ENCODE peak calls at places on chromosomes 4 and X, in ten cellular contexts. One of them, this sample, is unnamed.

GRCh38 chrX:51893931-51894696 is 691 bp downstream of the MAGED1 start:
- DNase-seq in dorsolateral prefrontal cortex: no peak
- DNase-seq in heart right ventricle: no peak
- DNase-seq in heart left ventricle: no peak
- DNase-seq in HFF-Myc: no peak
- DNase-seq in kidney epithelial cell: no peak
- DNase-seq in foreskin fibroblast: peak
- DNase-seq in AG09309: no peak
- DNase-seq in cardiac muscle cell: peak
- DNase-seq in left ventricle myocardium inferior: no peak
- DNase-seq in this sample: no peak

GRCh38 chr4:11843340-11843739 is 414.6 kb upstream of the HS3ST1 start:
- DNase-seq in dorsolateral prefrontal cortex: no peak
- DNase-seq in heart right ventricle: no peak
- DNase-seq in heart left ventricle: no peak
- DNase-seq in HFF-Myc: no peak
- DNase-seq in kidney epithelial cell: no peak
- DNase-seq in foreskin fibroblast: no peak
- DNase-seq in AG09309: no peak
- DNase-seq in cardiac muscle cell: no peak
- DNase-seq in left ventricle myocardium inferior: no peak
- DNase-seq in this sample: no peak

GRCh38 chr4:113952452-113953029 is 26.9 kb downstream of the ARSJ start:
- DNase-seq in dorsolateral prefrontal cortex: no peak
- DNase-seq in heart right ventricle: no peak
- DNase-seq in heart left ventricle: no peak
- DNase-seq in HFF-Myc: no peak
- DNase-seq in kidney epithelial cell: no peak
- DNase-seq in foreskin fibroblast: peak
- DNase-seq in AG09309: no peak
- DNase-seq in cardiac muscle cell: peak
- DNase-seq in left ventricle myocardium inferior: no peak
- DNase-seq in this sample: no peak

GRCh38 chrX:30308263-30309138 is 689 bp downstream of the NR0B1 start:
- DNase-seq in dorsolateral prefrontal cortex: no peak
- DNase-seq in heart right ventricle: no peak
- DNase-seq in heart left ventricle: no peak
- DNase-seq in HFF-Myc: no peak
- DNase-seq in kidney epithelial cell: no peak
- DNase-seq in foreskin fibroblast: peak
- DNase-seq in AG09309: no peak
- DNase-seq in cardiac muscle cell: peak
- DNase-seq in left ventricle myocardium inferior: no peak
- DNase-seq in this sample: no peak

GRCh38 chr4:8835521-8836365 is 35.9 kb downstream of the HMX1 start:
- DNase-seq in dorsolateral prefrontal cortex: peak
- DNase-seq in heart right ventricle: no peak
- DNase-seq in heart left ventricle: peak
- DNase-seq in HFF-Myc: no peak
- DNase-seq in kidney epithelial cell: no peak
- DNase-seq in foreskin fibroblast: no peak
- DNase-seq in AG09309: no peak
- DNase-seq in cardiac muscle cell: no peak
- DNase-seq in left ventricle myocardium inferior: no peak
- DNase-seq in this sample: no peak

GRCh38 chrX:18041656-18042055 is 179.0 kb downstream of the BEND2 start:
- DNase-seq in dorsolateral prefrontal cortex: no peak
- DNase-seq in heart right ventricle: no peak
- DNase-seq in heart left ventricle: no peak
- DNase-seq in HFF-Myc: no peak
- DNase-seq in kidney epithelial cell: no peak
- DNase-seq in foreskin fibroblast: no peak
- DNase-seq in AG09309: no peak
- DNase-seq in cardiac muscle cell: no peak
- DNase-seq in left ventricle myocardium inferior: no peak
- DNase-seq in this sample: no peak

GRCh38 chr4:169557061-169557636 is 55.2 kb downstream of the NEK1 start:
- DNase-seq in dorsolateral prefrontal cortex: no peak
- DNase-seq in heart right ventricle: no peak
- DNase-seq in heart left ventricle: no peak
- DNase-seq in HFF-Myc: no peak
- DNase-seq in kidney epithelial cell: peak
- DNase-seq in foreskin fibroblast: no peak
- DNase-seq in AG09309: no peak
- DNase-seq in cardiac muscle cell: no peak
- DNase-seq in left ventricle myocardium inferior: no peak
- DNase-seq in this sample: peak

GRCh38 chr4:82900016-82900334 is 560 bp upstream of the THAP9 start:
- DNase-seq in dorsolateral prefrontal cortex: no peak
- DNase-seq in heart right ventricle: no peak
- DNase-seq in heart left ventricle: no peak
- DNase-seq in HFF-Myc: no peak
- DNase-seq in kidney epithelial cell: no peak
- DNase-seq in foreskin fibroblast: no peak
- DNase-seq in AG09309: no peak
- DNase-seq in cardiac muscle cell: no peak
- DNase-seq in left ventricle myocardium inferior: no peak
- DNase-seq in this sample: peak

GRCh38 chr4:158949094-158949493 is 153.8 kb upstream of the RAPGEF2 start:
- DNase-seq in dorsolateral prefrontal cortex: no peak
- DNase-seq in heart right ventricle: no peak
- DNase-seq in heart left ventricle: no peak
- DNase-seq in HFF-Myc: no peak
- DNase-seq in kidney epithelial cell: no peak
- DNase-seq in foreskin fibroblast: peak
- DNase-seq in AG09309: no peak
- DNase-seq in cardiac muscle cell: peak
- DNase-seq in left ventricle myocardium inferior: no peak
- DNase-seq in this sample: no peak

GRCh38 chr4:46994007-46994405 is 625 bp upstream of the GABRA4 start:
- DNase-seq in dorsolateral prefrontal cortex: peak
- DNase-seq in heart right ventricle: peak
- DNase-seq in heart left ventricle: peak
- DNase-seq in HFF-Myc: no peak
- DNase-seq in kidney epithelial cell: no peak
- DNase-seq in foreskin fibroblast: peak
- DNase-seq in AG09309: no peak
- DNase-seq in cardiac muscle cell: no peak
- DNase-seq in left ventricle myocardium inferior: no peak
- DNase-seq in this sample: no peak

GRCh38 chr4:28360681-28361080 is 1500.0 kb downstream of the STIM2 start:
- DNase-seq in dorsolateral prefrontal cortex: no peak
- DNase-seq in heart right ventricle: no peak
- DNase-seq in heart left ventricle: no peak
- DNase-seq in HFF-Myc: no peak
- DNase-seq in kidney epithelial cell: no peak
- DNase-seq in foreskin fibroblast: no peak
- DNase-seq in AG09309: no peak
- DNase-seq in cardiac muscle cell: no peak
- DNase-seq in left ventricle myocardium inferior: no peak
- DNase-seq in this sample: no peak

GRCh38 chr4:144831971-144832370 is 186.0 kb downstream of the HHIP start:
- DNase-seq in dorsolateral prefrontal cortex: no peak
- DNase-seq in heart right ventricle: no peak
- DNase-seq in heart left ventricle: no peak
- DNase-seq in HFF-Myc: no peak
- DNase-seq in kidney epithelial cell: no peak
- DNase-seq in foreskin fibroblast: no peak
- DNase-seq in AG09309: no peak
- DNase-seq in cardiac muscle cell: peak
- DNase-seq in left ventricle myocardium inferior: no peak
- DNase-seq in this sample: peak

GRCh38 chrX:52425710-52426245 is 57.0 kb downstream of the XAGE2 start:
- DNase-seq in dorsolateral prefrontal cortex: no peak
- DNase-seq in heart right ventricle: no peak
- DNase-seq in heart left ventricle: no peak
- DNase-seq in HFF-Myc: no peak
- DNase-seq in kidney epithelial cell: no peak
- DNase-seq in foreskin fibroblast: peak
- DNase-seq in AG09309: peak
- DNase-seq in cardiac muscle cell: peak
- DNase-seq in left ventricle myocardium inferior: no peak
- DNase-seq in this sample: no peak

GRCh38 chrX:101117701-101118100 is 19.7 kb downstream of the CENPI start:
- DNase-seq in dorsolateral prefrontal cortex: no peak
- DNase-seq in heart right ventricle: no peak
- DNase-seq in heart left ventricle: no peak
- DNase-seq in HFF-Myc: no peak
- DNase-seq in kidney epithelial cell: no peak
- DNase-seq in foreskin fibroblast: peak
- DNase-seq in AG09309: no peak
- DNase-seq in cardiac muscle cell: peak
- DNase-seq in left ventricle myocardium inferior: no peak
- DNase-seq in this sample: no peak

GRCh38 chr4:128249787-128250668 is 37.6 kb downstream of the PGRMC2 start:
- DNase-seq in dorsolateral prefrontal cortex: no peak
- DNase-seq in heart right ventricle: no peak
- DNase-seq in heart left ventricle: no peak
- DNase-seq in HFF-Myc: no peak
- DNase-seq in kidney epithelial cell: no peak
- DNase-seq in foreskin fibroblast: no peak
- DNase-seq in AG09309: no peak
- DNase-seq in cardiac muscle cell: no peak
- DNase-seq in left ventricle myocardium inferior: no peak
- DNase-seq in this sample: no peak

GRCh38 chr4:54067163-54067562 is 2.8 kb upstream of the CHIC2 start:
- DNase-seq in dorsolateral prefrontal cortex: no peak
- DNase-seq in heart right ventricle: peak
- DNase-seq in heart left ventricle: no peak
- DNase-seq in HFF-Myc: no peak
- DNase-seq in kidney epithelial cell: peak
- DNase-seq in foreskin fibroblast: peak
- DNase-seq in AG09309: no peak
- DNase-seq in cardiac muscle cell: peak
- DNase-seq in left ventricle myocardium inferior: peak
- DNase-seq in this sample: no peak

GRCh38 chr4:168183717-168184571 is 91.6 kb downstream of the ANXA10 start:
- DNase-seq in dorsolateral prefrontal cortex: no peak
- DNase-seq in heart right ventricle: no peak
- DNase-seq in heart left ventricle: no peak
- DNase-seq in HFF-Myc: peak
- DNase-seq in kidney epithelial cell: no peak
- DNase-seq in foreskin fibroblast: peak
- DNase-seq in AG09309: peak
- DNase-seq in cardiac muscle cell: peak
- DNase-seq in left ventricle myocardium inferior: no peak
- DNase-seq in this sample: peak

GRCh38 chrX:106039920-106040319 is 1.4 kb upstream of the SERPINA7 start:
- DNase-seq in dorsolateral prefrontal cortex: no peak
- DNase-seq in heart right ventricle: no peak
- DNase-seq in heart left ventricle: no peak
- DNase-seq in HFF-Myc: no peak
- DNase-seq in kidney epithelial cell: no peak
- DNase-seq in foreskin fibroblast: peak
- DNase-seq in AG09309: no peak
- DNase-seq in cardiac muscle cell: peak
- DNase-seq in left ventricle myocardium inferior: no peak
- DNase-seq in this sample: peak

GRCh38 chr4:116829187-116829586 is 256.2 kb downstream of the TRAM1L1 start:
- DNase-seq in dorsolateral prefrontal cortex: no peak
- DNase-seq in heart right ventricle: no peak
- DNase-seq in heart left ventricle: no peak
- DNase-seq in HFF-Myc: no peak
- DNase-seq in kidney epithelial cell: no peak
- DNase-seq in foreskin fibroblast: no peak
- DNase-seq in AG09309: no peak
- DNase-seq in cardiac muscle cell: no peak
- DNase-seq in left ventricle myocardium inferior: no peak
- DNase-seq in this sample: no peak
- H3K4me3 ChIP-seq in dorsolateral prefrontal cortex: no peak
- H3K4me3 ChIP-seq in heart right ventricle: no peak
- H3K4me3 ChIP-seq in heart left ventricle: no peak
- H3K4me3 ChIP-seq in HFF-Myc: no peak
- H3K4me3 ChIP-seq in kidney epithelial cell: no peak
- H3K4me3 ChIP-seq in foreskin fibroblast: no peak
- H3K4me3 ChIP-seq in AG09309: no peak
- H3K4me3 ChIP-seq in cardiac muscle cell: no peak
- H3K4me3 ChIP-seq in left ventricle myocardium inferior: no peak
- H3K4me3 ChIP-seq in this sample: no peak

GRCh38 chrX:104647084-104647483 is 81.1 kb downstream of the IL1RAPL2 start:
- DNase-seq in dorsolateral prefrontal cortex: no peak
- DNase-seq in heart right ventricle: no peak
- DNase-seq in heart left ventricle: no peak
- DNase-seq in HFF-Myc: no peak
- DNase-seq in kidney epithelial cell: no peak
- DNase-seq in foreskin fibroblast: no peak
- DNase-seq in AG09309: no peak
- DNase-seq in cardiac muscle cell: no peak
- DNase-seq in left ventricle myocardium inferior: no peak
- DNase-seq in this sample: no peak

DNA sequence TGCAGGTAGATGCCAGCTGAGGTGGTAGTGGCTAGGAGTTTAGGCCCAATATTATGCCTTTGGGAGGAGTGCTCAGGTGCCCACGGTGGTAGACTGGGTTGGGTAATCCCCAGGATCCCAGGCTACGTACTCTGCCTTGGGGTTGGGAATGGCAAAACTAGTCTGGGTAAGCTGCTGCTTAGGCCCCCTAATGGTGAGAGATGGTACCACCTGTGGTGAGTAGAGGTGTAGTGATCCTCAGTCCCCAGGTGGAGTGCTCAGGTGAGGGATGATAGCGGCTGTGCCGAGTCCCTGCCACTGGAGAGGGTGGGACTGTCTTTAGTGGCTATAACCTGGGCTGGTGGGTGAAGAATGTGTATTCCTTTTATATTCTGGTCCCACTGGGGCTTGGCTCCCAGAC is 75.2 kb downstream of the IL1RAPL2 start:
- DNase-seq in dorsolateral prefrontal cortex: no peak
- DNase-seq in heart right ventricle: no peak
- DNase-seq in heart left ventricle: no peak
- DNase-seq in HFF-Myc: no peak
- DNase-seq in kidney epithelial cell: no peak
- DNase-seq in foreskin fibroblast: no peak
- DNase-seq in AG09309: no peak
- DNase-seq in cardiac muscle cell: no peak
- DNase-seq in left ventricle myocardium inferior: no peak
- DNase-seq in this sample: no peak
- TF ChIP-seq CTCF in dorsolateral prefrontal cortex: no peak
- TF ChIP-seq CTCF in heart right ventricle: no peak
- TF ChIP-seq CTCF in heart left ventricle: no peak
- TF ChIP-seq CTCF in HFF-Myc: no peak
- TF ChIP-seq CTCF in kidney epithelial cell: peak
- TF ChIP-seq CTCF in foreskin fibroblast: no peak
- TF ChIP-seq CTCF in AG09309: no peak
- TF ChIP-seq CTCF in cardiac muscle cell: no peak
- TF ChIP-seq CTCF in left ventricle myocardium inferior: no peak
- TF ChIP-seq CTCF in this sample: no peak

GRCh38 chr4:15682790-15683495 is 1.3 kb downstream of the FAM200B start:
- DNase-seq in dorsolateral prefrontal cortex: no peak
- DNase-seq in heart right ventricle: no peak
- DNase-seq in heart left ventricle: no peak
- DNase-seq in HFF-Myc: no peak
- DNase-seq in kidney epithelial cell: no peak
- DNase-seq in foreskin fibroblast: no peak
- DNase-seq in AG09309: no peak
- DNase-seq in cardiac muscle cell: peak
- DNase-seq in left ventricle myocardium inferior: no peak
- DNase-seq in this sample: no peak
- H3K4me3 ChIP-seq in dorsolateral prefrontal cortex: peak
- H3K4me3 ChIP-seq in heart right ventricle: peak
- H3K4me3 ChIP-seq in heart left ventricle: peak
- H3K4me3 ChIP-seq in HFF-Myc: peak
- H3K4me3 ChIP-seq in kidney epithelial cell: peak
- H3K4me3 ChIP-seq in foreskin fibroblast: peak
- H3K4me3 ChIP-seq in AG09309: peak
- H3K4me3 ChIP-seq in cardiac muscle cell: peak
- H3K4me3 ChIP-seq in left ventricle myocardium inferior: peak
- H3K4me3 ChIP-seq in this sample: peak

GRCh38 chr4:48205092-48205491 is 64.5 kb downstream of the TEC start:
- DNase-seq in dorsolateral prefrontal cortex: no peak
- DNase-seq in heart right ventricle: no peak
- DNase-seq in heart left ventricle: no peak
- DNase-seq in HFF-Myc: no peak
- DNase-seq in kidney epithelial cell: no peak
- DNase-seq in foreskin fibroblast: peak
- DNase-seq in AG09309: no peak
- DNase-seq in cardiac muscle cell: peak
- DNase-seq in left ventricle myocardium inferior: no peak
- DNase-seq in this sample: no peak
- TF ChIP-seq CTCF in dorsolateral prefrontal cortex: no peak
- TF ChIP-seq CTCF in heart right ventricle: no peak
- TF ChIP-seq CTCF in heart left ventricle: no peak
- TF ChIP-seq CTCF in HFF-Myc: no peak
- TF ChIP-seq CTCF in kidney epithelial cell: no peak
- TF ChIP-seq CTCF in foreskin fibroblast: no peak
- TF ChIP-seq CTCF in AG09309: no peak
- TF ChIP-seq CTCF in cardiac muscle cell: no peak
- TF ChIP-seq CTCF in left ventricle myocardium inferior: no peak
- TF ChIP-seq CTCF in this sample: no peak

This sample was measured in LNCaP clone FGC.